ENCODE peak calls at places on chromosomes 2 and 18, in four cellular contexts. Z is MM.1S, T is PC-9, I is A549. B is an unnamed sample.
A peak's percentile ranks its signal among the peaks of the same experiment; 100 is the strongest.

GRCh38 chr2:200905618-200906296 is 16.6 kb downstream of the NIF3L1 start:
- DNase-seq in Z (peak; percentile 67), T (peak; percentile 46), I (peak; percentile 83), B (peak; percentile 68)

GRCh38 chr18:39523281-39523680 is 1957.7 kb upstream of the CELF4 start:
- DNase-seq in Z (no peak), T (peak; percentile 94), I (peak; percentile 38), B (no peak)

GRCh38 chr2:173079968-173080860 is 4.6 kb downstream of the MAP3K20 start:
- DNase-seq in Z (no peak), T (peak; percentile 99), I (peak; percentile 66), B (no peak)

GRCh38 chr2:176124358-176125214 is 2.1 kb downstream of the HOXD9 start:
- DNase-seq in Z (no peak), T (no peak), I (no peak), B (no peak)

GRCh38 chr2:46509804-46510203 is 30.4 kb downstream of the TMEM247 start:
- DNase-seq in Z (no peak), T (no peak), I (no peak), B (no peak)

GRCh38 chr2:223618172-223619035 is 16.2 kb upstream of the SCG2 start:
- DNase-seq in Z (no peak), T (no peak), I (no peak), B (no peak)

GRCh38 chr2:54740333-54740732 is 16.9 kb downstream of the EML6 start:
- DNase-seq in Z (no peak), T (no peak), I (no peak), B (no peak)

GRCh38 chr2:240551809-240552208 is 6.0 kb downstream of the ANKMY1 start:
- DNase-seq in Z (no peak), T (no peak), I (no peak), B (peak; percentile 70)

GRCh38 chr2:109482371-109482841 is 131.4 kb downstream of the SEPTIN10 start:
- DNase-seq in Z (no peak), T (no peak), I (no peak), B (no peak)

GRCh38 chr2:35790292-35790691 is 565.3 kb upstream of the CRIM1 start:
- DNase-seq in Z (no peak), T (no peak), I (no peak), B (no peak)

GRCh38 chr2:74867841-74868658 is 34.1 kb downstream of the HK2 start:
- DNase-seq in Z (no peak), T (peak; percentile 99), I (peak; percentile 40), B (no peak)

GRCh38 chr18:3665780-3666525 is 216.0 kb downstream of the TGIF1 start:
- DNase-seq in Z (peak; percentile 66), T (peak; percentile 78), I (peak; percentile 93), B (peak; percentile 91)

GRCh38 chr2:35973132-35973736 is 382.3 kb upstream of the CRIM1 start:
- DNase-seq in Z (peak; percentile 34), T (no peak), I (peak; percentile 51), B (peak; percentile 22)

GRCh38 chr2:232842689-232843088 is 27.4 kb upstream of the SNORC start:
- DNase-seq in Z (no peak), T (no peak), I (no peak), B (no peak)

GRCh38 chr18:54690198-54690597 is 99.2 kb downstream of the DYNAP start:
- DNase-seq in Z (no peak), T (no peak), I (no peak), B (no peak)

GRCh38 chr18:74946646-74947045 is 262.3 kb downstream of the PTGR3 start:
- DNase-seq in Z (no peak), T (no peak), I (no peak), B (no peak)

GRCh38 chr2:205564761-205565160 is 117.5 kb upstream of the NRP2 start:
- DNase-seq in Z (no peak), T (no peak), I (peak; percentile 10), B (no peak)
- TF ChIP-seq CTCF in Z (no peak), T (no peak), I (no peak), B (no peak)

GRCh38 chr2:110740747-110741349 is 8.5 kb downstream of the ACOXL start:
- DNase-seq in Z (no peak), T (peak; percentile 79), I (no peak), B (no peak)

GRCh38 chr2:110742412-110742811 is 10.0 kb downstream of the ACOXL start:
- DNase-seq in Z (no peak), T (no peak), I (no peak), B (no peak)

GRCh38 chr2:110743600-110743999 is 11.2 kb downstream of the ACOXL start:
- DNase-seq in Z (no peak), T (no peak), I (no peak), B (no peak)

GRCh38 chr2:110744429-110744828 is 12.1 kb downstream of the ACOXL start:
- DNase-seq in Z (no peak), T (peak; percentile 64), I (no peak), B (no peak)

GRCh38 chr2:110741491-110741980 is 9.2 kb downstream of the ACOXL start:
- DNase-seq in Z (no peak), T (peak; percentile 95), I (no peak), B (no peak)
- H3K4me2 ChIP-seq in Z (no peak overlapping the region), T (peak overlapping the region; percentile 86), I (no peak overlapping the region), B (no peak overlapping the region)

GRCh38 chr18:9922592-9923308 is 8.9 kb downstream of the VAPA start:
- DNase-seq in Z (no peak), T (no peak), I (no peak), B (no peak)
- H3K4me3 ChIP-seq in Z (no peak overlapping the region), T (no peak overlapping the region), I (no peak overlapping the region), B (no peak overlapping the region)

GRCh38 chr18:68666316-68666715 is 48.6 kb downstream of the TMX3 start:
- DNase-seq in Z (no peak), T (no peak), I (no peak), B (no peak)

GRCh38 chr18:68667121-68667520 is 47.8 kb downstream of the TMX3 start:
- DNase-seq in Z (no peak), T (no peak), I (no peak), B (no peak)

GRCh38 chr18:68665623-68666022 is 49.3 kb downstream of the TMX3 start:
- DNase-seq in Z (no peak), T (no peak), I (no peak), B (no peak)

GRCh38 chr18:68660355-68661183 is 54.3 kb downstream of the TMX3 start:
- DNase-seq in Z (peak; percentile 54), T (no peak), I (peak; percentile 33), B (peak; percentile 37)

DNA sequence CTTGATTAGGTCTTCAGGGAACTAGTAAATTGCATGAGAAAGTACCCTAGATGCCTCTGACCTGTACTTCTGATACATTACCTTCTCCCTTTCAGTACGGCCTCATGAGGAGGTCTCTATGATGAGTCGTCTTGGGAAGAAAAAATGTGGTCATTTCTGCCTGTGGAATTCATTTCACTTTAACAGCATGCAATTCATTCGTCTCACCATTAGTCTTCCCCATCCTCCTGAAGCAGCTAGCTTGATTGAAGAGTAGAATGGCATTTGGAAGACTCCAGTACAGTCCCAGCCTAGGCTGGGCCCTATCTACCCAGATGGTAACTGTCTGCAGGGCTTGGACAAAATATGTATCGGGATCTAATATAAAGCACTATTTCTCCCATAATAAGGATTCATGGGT is 52.1 kb downstream of the TMX3 start:
- DNase-seq in Z (no peak), T (no peak), I (peak; percentile 3), B (no peak)
- TF ChIP-seq CTCF in Z (no peak), T (no peak), I (no peak), B (peak; percentile 23)

GRCh38 chr2:217812170-217812569 is 190.6 kb downstream of the TNS1 start:
- DNase-seq in Z (no peak), T (no peak), I (no peak), B (no peak)
- H3K4me2 ChIP-seq in Z (no peak overlapping the region), T (no peak overlapping the region), I (no peak overlapping the region), B (no peak overlapping the region)

GRCh38 chr2:188291142-188291616 is 495 bp upstream of the GULP1 start:
- DNase-seq in Z (no peak), T (no peak), I (peak; percentile 54), B (no peak)
- H3K4me3 ChIP-seq in Z (peak overlapping the region; percentile 75), T (peak overlapping the region; percentile 83), I (peak overlapping the region; percentile 84), B (no peak overlapping the region)

GRCh38 chr2:81895620-81896245 is 1591.2 kb upstream of the LRRTM1 start:
- DNase-seq in Z (no peak), T (no peak), I (no peak), B (no peak)

GRCh38 chr2:81903534-81903933 is 1599.0 kb upstream of the LRRTM1 start:
- DNase-seq in Z (no peak), T (no peak), I (no peak), B (no peak)

GRCh38 chr2:81901017-81901416 is 1596.5 kb upstream of the LRRTM1 start:
- DNase-seq in Z (peak; percentile 34), T (no peak), I (no peak), B (peak; percentile 1)
- TF ChIP-seq CTCF in Z (peak; percentile 47), T (peak; percentile 50), I (no peak), B (peak; percentile 42)

B was measured in OCI-LY7.